ENCODE peak calls at places on chromosomes 1 and 21, in eight cellular contexts. C is activated CD8-positive, alpha-beta memory T cell treated with anti-CD3 and anti-CD28 coated beads for 4 hours; K is uterus; U is lower leg skin; M is activated T-cell treated with anti-CD3 and anti-CD28 coated beads, Interleukin-2, amount 50 U/mL, for 4 hours; O is AML-193; B is vagina; Y is IMR-90. R is an unnamed sample.

GRCh38 chr1:110601332-110601731 is 4.8 kb downstream of the KCNA2 start:
- DNase-seq in O (no peak), C (no peak), M (no peak), U (no peak), K (no peak), Y (no peak), B (peak; percentile 44), R (no peak)

GRCh38 chr1:206583461-206584264 is 28.6 kb downstream of the EIF2D start:
- DNase-seq in U (peak; percentile 75), Y (peak; percentile 65), M (peak; percentile 91), O (peak; percentile 62), K (peak; percentile 69), B (no peak), C (peak; percentile 77), R (no peak)

GRCh38 chr1:21268281-21269239 is 21.7 kb downstream of the ECE1 start:
- DNase-seq in U (no peak), K (no peak), O (no peak), Y (no peak), M (no peak), B (no peak), C (no peak), R (no peak)

GRCh38 chr1:161351482-161351881 is 16.2 kb downstream of the CFAP126 start:
- DNase-seq in M (no peak), B (no peak), K (no peak), O (peak; percentile 76), C (no peak), Y (peak; percentile 4), U (no peak), R (no peak)

GRCh38 chr21:42175110-42175710 is 43.7 kb upstream of the ABCG1 start:
- DNase-seq in O (no peak), Y (no peak), K (no peak), C (no peak), U (no peak), M (no peak), B (no peak), R (no peak)

GRCh38 chr1:172917972-172918371 is 132.8 kb downstream of the TNFSF18 start:
- DNase-seq in M (no peak), K (no peak), B (no peak), Y (peak; percentile 98), O (no peak), U (no peak), C (no peak), R (no peak)

GRCh38 chr1:118254001-118254400 is 69.0 kb upstream of the SPAG17 start:
- DNase-seq in O (no peak), Y (no peak), K (no peak), C (no peak), M (no peak), U (no peak), B (no peak), R (no peak)

GRCh38 chr1:231050395-231050794 is 10.3 kb upstream of the FAM89A start:
- DNase-seq in B (no peak), O (no peak), Y (no peak), C (no peak), M (no peak), K (no peak), U (no peak), R (no peak)

GRCh38 chr1:57674803-57675202 is 250.9 kb upstream of the DAB1 start:
- DNase-seq in Y (no peak), B (no peak), O (peak; percentile 32), C (no peak), M (no peak), K (no peak), U (no peak), R (no peak)

GRCh38 chr1:22878626-22879025 is 94.0 kb downstream of the LACTBL1 start:
- DNase-seq in Y (no peak), O (no peak), K (no peak), M (no peak), B (no peak), C (no peak), U (no peak), R (no peak)

GRCh38 chr21:29351691-29352090 is 53.0 kb downstream of the BACH1 start:
- DNase-seq in B (no peak), K (no peak), Y (peak; percentile 91), O (no peak), U (no peak), M (no peak), C (no peak), R (no peak)

GRCh38 chr1:221543529-221544120 is 198.3 kb downstream of the DUSP10 start:
- DNase-seq in C (no peak), U (no peak), B (no peak), K (no peak), O (peak; percentile 49), M (no peak), Y (peak; percentile 54), R (no peak)

GRCh38 chr1:1199141-1199960 is 7.0 kb downstream of the TNFRSF18 start:
- DNase-seq in O (no peak), K (no peak), B (no peak), U (no peak), M (no peak), C (no peak), Y (no peak), R (no peak)

GRCh38 chr1:227951624-227952373 is 4.1 kb upstream of the WNT9A start:
- DNase-seq in O (no peak), K (no peak), B (peak; percentile 80), Y (no peak), U (no peak), C (no peak), M (no peak), R (no peak)

GRCh38 chr1:153345187-153346066 is 3.2 kb downstream of the PGLYRP4 start:
- DNase-seq in B (peak; percentile 69), C (no peak), U (no peak), O (no peak), M (no peak), Y (no peak), K (no peak), R (no peak)

GRCh38 chr1:240999826-241000225 is 357.2 kb downstream of the RGS7 start:
- DNase-seq in B (no peak), Y (no peak), M (no peak), K (no peak), O (no peak), U (no peak), C (no peak), R (no peak)

GRCh38 chr1:162400790-162401189 is 11.1 kb downstream of the SH2D1B start:
- DNase-seq in K (no peak), C (no peak), O (no peak), M (no peak), Y (no peak), B (no peak), U (no peak), R (no peak)

GRCh38 chr1:20361805-20362381 is 71.2 kb downstream of the VWA5B1 start:
- DNase-seq in Y (peak; percentile 37), C (no peak), O (no peak), M (no peak), K (peak; percentile 59), B (no peak), U (peak; percentile 26), R (no peak)

GRCh38 chr1:97094257-97094972 is 372.8 kb downstream of the PTBP2 start:
- DNase-seq in Y (peak; percentile 94), O (no peak), U (no peak), K (no peak), B (no peak), M (no peak), C (no peak), R (no peak)

R was measured in SIG-M5.